ENCODE peak calls at places on chromosome 16, in ten cellular contexts. One of them, this sample, is unnamed.
A peak's percentile ranks its signal among the peaks of the same experiment; 100 is the strongest.

GRCh38 chr16:1048442-1049112 is 24.0 kb upstream of the SSTR5 start:
- DNase-seq in HCT116: no peak
- DNase-seq in AG09319: no peak
- DNase-seq in ascending aorta: no peak
- DNase-seq in AG10803: peak; percentile 21
- DNase-seq in fibroblast of villous mesenchyme: peak; percentile 24
- DNase-seq in PC-3: peak; percentile 44
- DNase-seq in CD4-positive, alpha-beta T cell: no peak
- DNase-seq in dorsolateral prefrontal cortex: peak; percentile 84
- DNase-seq in left ventricle myocardium inferior: peak; percentile 75
- DNase-seq in this sample: peak; percentile 42

GRCh38 chr16:82761858-82762257 is 135.1 kb downstream of the CDH13 start:
- DNase-seq in dorsolateral prefrontal cortex: no peak
- DNase-seq in CD4-positive, alpha-beta T cell: no peak
- DNase-seq in AG09319: no peak
- DNase-seq in fibroblast of villous mesenchyme: peak; percentile 60
- DNase-seq in left ventricle myocardium inferior: no peak
- DNase-seq in PC-3: no peak
- DNase-seq in HCT116: no peak
- DNase-seq in ascending aorta: no peak
- DNase-seq in AG10803: no peak
- DNase-seq in this sample: no peak

GRCh38 chr16:29873319-29873718 is 10.3 kb upstream of the CDIPT start:
- DNase-seq in AG10803: no peak
- DNase-seq in fibroblast of villous mesenchyme: no peak
- DNase-seq in AG09319: no peak
- DNase-seq in CD4-positive, alpha-beta T cell: no peak
- DNase-seq in PC-3: no peak
- DNase-seq in HCT116: no peak
- DNase-seq in ascending aorta: no peak
- DNase-seq in dorsolateral prefrontal cortex: no peak
- DNase-seq in left ventricle myocardium inferior: no peak
- DNase-seq in this sample: no peak

GRCh38 chr16:79071424-79071823 is 529.1 kb downstream of the MAF start:
- DNase-seq in CD4-positive, alpha-beta T cell: no peak
- DNase-seq in AG09319: no peak
- DNase-seq in fibroblast of villous mesenchyme: no peak
- DNase-seq in ascending aorta: no peak
- DNase-seq in dorsolateral prefrontal cortex: no peak
- DNase-seq in left ventricle myocardium inferior: no peak
- DNase-seq in AG10803: no peak
- DNase-seq in HCT116: no peak
- DNase-seq in PC-3: no peak
- DNase-seq in this sample: no peak

GRCh38 chr16:53915452-53916160 is 211.7 kb downstream of the FTO start:
- DNase-seq in dorsolateral prefrontal cortex: no peak
- DNase-seq in fibroblast of villous mesenchyme: no peak
- DNase-seq in CD4-positive, alpha-beta T cell: no peak
- DNase-seq in AG10803: peak; percentile 46
- DNase-seq in ascending aorta: no peak
- DNase-seq in HCT116: no peak
- DNase-seq in PC-3: no peak
- DNase-seq in left ventricle myocardium inferior: no peak
- DNase-seq in AG09319: no peak
- DNase-seq in this sample: no peak

GRCh38 chr16:14310519-14310991 is 239.4 kb downstream of the MRTFB start:
- DNase-seq in AG09319: no peak
- DNase-seq in left ventricle myocardium inferior: no peak
- DNase-seq in HCT116: no peak
- DNase-seq in ascending aorta: no peak
- DNase-seq in fibroblast of villous mesenchyme: peak; percentile 71
- DNase-seq in AG10803: peak; percentile 68
- DNase-seq in CD4-positive, alpha-beta T cell: no peak
- DNase-seq in PC-3: no peak
- DNase-seq in dorsolateral prefrontal cortex: no peak
- DNase-seq in this sample: no peak

GRCh38 chr16:61324044-61324443 is 712.2 kb downstream of the CDH8 start:
- DNase-seq in dorsolateral prefrontal cortex: no peak
- DNase-seq in fibroblast of villous mesenchyme: no peak
- DNase-seq in AG09319: no peak
- DNase-seq in CD4-positive, alpha-beta T cell: no peak
- DNase-seq in left ventricle myocardium inferior: no peak
- DNase-seq in PC-3: no peak
- DNase-seq in ascending aorta: no peak
- DNase-seq in AG10803: no peak
- DNase-seq in HCT116: no peak
- DNase-seq in this sample: no peak

GRCh38 chr16:65200857-65201256 is 79.0 kb upstream of the CDH11 start:
- DNase-seq in AG10803: peak; percentile 80
- DNase-seq in AG09319: no peak
- DNase-seq in CD4-positive, alpha-beta T cell: no peak
- DNase-seq in left ventricle myocardium inferior: no peak
- DNase-seq in HCT116: no peak
- DNase-seq in PC-3: no peak
- DNase-seq in ascending aorta: no peak
- DNase-seq in fibroblast of villous mesenchyme: peak; percentile 89
- DNase-seq in dorsolateral prefrontal cortex: no peak
- DNase-seq in this sample: no peak

GRCh38 chr16:53773150-53773846 is 69.3 kb downstream of the FTO start:
- DNase-seq in CD4-positive, alpha-beta T cell: no peak
- DNase-seq in ascending aorta: no peak
- DNase-seq in left ventricle myocardium inferior: no peak
- DNase-seq in fibroblast of villous mesenchyme: peak; percentile 89
- DNase-seq in AG09319: no peak
- DNase-seq in HCT116: no peak
- DNase-seq in PC-3: peak; percentile 74
- DNase-seq in AG10803: peak; percentile 83
- DNase-seq in dorsolateral prefrontal cortex: no peak
- DNase-seq in this sample: no peak

GRCh38 chr16:72620348-72620747 is 427.6 kb downstream of the ZFHX3 start:
- DNase-seq in fibroblast of villous mesenchyme: no peak
- DNase-seq in left ventricle myocardium inferior: no peak
- DNase-seq in dorsolateral prefrontal cortex: no peak
- DNase-seq in AG09319: no peak
- DNase-seq in AG10803: no peak
- DNase-seq in CD4-positive, alpha-beta T cell: no peak
- DNase-seq in PC-3: no peak
- DNase-seq in HCT116: no peak
- DNase-seq in ascending aorta: no peak
- DNase-seq in this sample: no peak

GRCh38 chr16:25264599-25264998 is 7.0 kb upstream of the ZKSCAN2 start:
- DNase-seq in CD4-positive, alpha-beta T cell: no peak
- DNase-seq in fibroblast of villous mesenchyme: peak; percentile 10
- DNase-seq in dorsolateral prefrontal cortex: no peak
- DNase-seq in PC-3: peak; percentile 17
- DNase-seq in AG10803: no peak
- DNase-seq in HCT116: no peak
- DNase-seq in ascending aorta: no peak
- DNase-seq in left ventricle myocardium inferior: no peak
- DNase-seq in AG09319: no peak
- DNase-seq in this sample: no peak

GRCh38 chr16:70470927-70471341 is 16.5 kb downstream of the FCSK start:
- DNase-seq in AG10803: no peak
- DNase-seq in left ventricle myocardium inferior: peak; percentile 29
- DNase-seq in PC-3: peak; percentile 12
- DNase-seq in fibroblast of villous mesenchyme: peak; percentile 39
- DNase-seq in AG09319: no peak
- DNase-seq in CD4-positive, alpha-beta T cell: no peak
- DNase-seq in ascending aorta: no peak
- DNase-seq in HCT116: no peak
- DNase-seq in dorsolateral prefrontal cortex: no peak
- DNase-seq in this sample: peak; percentile 66

GRCh38 chr16:20898938-20899502 is 1.1 kb downstream of the DCUN1D3 start:
- DNase-seq in HCT116: no peak
- DNase-seq in AG10803: peak; percentile 90
- DNase-seq in fibroblast of villous mesenchyme: peak; percentile 62
- DNase-seq in PC-3: no peak
- DNase-seq in left ventricle myocardium inferior: no peak
- DNase-seq in dorsolateral prefrontal cortex: no peak
- DNase-seq in ascending aorta: peak; percentile 57
- DNase-seq in AG09319: no peak
- DNase-seq in CD4-positive, alpha-beta T cell: no peak
- DNase-seq in this sample: no peak

GRCh38 chr16:48318630-48319029 is 66.6 kb downstream of the SIAH1 start:
- DNase-seq in dorsolateral prefrontal cortex: no peak
- DNase-seq in left ventricle myocardium inferior: no peak
- DNase-seq in AG09319: no peak
- DNase-seq in AG10803: peak; percentile 69
- DNase-seq in ascending aorta: no peak
- DNase-seq in HCT116: no peak
- DNase-seq in PC-3: no peak
- DNase-seq in fibroblast of villous mesenchyme: peak; percentile 69
- DNase-seq in CD4-positive, alpha-beta T cell: peak; percentile 34
- DNase-seq in this sample: no peak

GRCh38 chr16:63922563-63922962 is 1199.3 kb downstream of the CDH11 start:
- DNase-seq in AG09319: no peak
- DNase-seq in CD4-positive, alpha-beta T cell: no peak
- DNase-seq in dorsolateral prefrontal cortex: no peak
- DNase-seq in left ventricle myocardium inferior: no peak
- DNase-seq in fibroblast of villous mesenchyme: no peak
- DNase-seq in ascending aorta: no peak
- DNase-seq in HCT116: no peak
- DNase-seq in AG10803: peak; percentile 38
- DNase-seq in PC-3: no peak
- DNase-seq in this sample: no peak

GRCh38 chr16:47504599-47504998 is 43.5 kb downstream of the PHKB start:
- DNase-seq in HCT116: no peak
- DNase-seq in AG09319: no peak
- DNase-seq in dorsolateral prefrontal cortex: no peak
- DNase-seq in PC-3: no peak
- DNase-seq in AG10803: no peak
- DNase-seq in fibroblast of villous mesenchyme: peak; percentile 59
- DNase-seq in left ventricle myocardium inferior: no peak
- DNase-seq in CD4-positive, alpha-beta T cell: no peak
- DNase-seq in ascending aorta: no peak
- DNase-seq in this sample: no peak

GRCh38 chr16:21264226-21265036 is 13.7 kb downstream of the CRYM start:
- DNase-seq in fibroblast of villous mesenchyme: no peak
- DNase-seq in HCT116: no peak
- DNase-seq in PC-3: no peak
- DNase-seq in AG09319: no peak
- DNase-seq in CD4-positive, alpha-beta T cell: no peak
- DNase-seq in AG10803: peak; percentile 17
- DNase-seq in ascending aorta: peak; percentile 60
- DNase-seq in dorsolateral prefrontal cortex: no peak
- DNase-seq in left ventricle myocardium inferior: peak; percentile 42
- DNase-seq in this sample: no peak

GRCh38 chr16:414395-415169 is 10.9 kb upstream of the RAB11FIP3 start:
- DNase-seq in AG10803: peak; percentile 43
- DNase-seq in ascending aorta: no peak
- DNase-seq in CD4-positive, alpha-beta T cell: no peak
- DNase-seq in PC-3: no peak
- DNase-seq in fibroblast of villous mesenchyme: no peak
- DNase-seq in left ventricle myocardium inferior: no peak
- DNase-seq in AG09319: no peak
- DNase-seq in dorsolateral prefrontal cortex: no peak
- DNase-seq in HCT116: no peak
- DNase-seq in this sample: no peak

GRCh38 chr16:85054948-85055502 is 27.4 kb downstream of the KIAA0513 start:
- DNase-seq in ascending aorta: no peak
- DNase-seq in HCT116: no peak
- DNase-seq in dorsolateral prefrontal cortex: no peak
- DNase-seq in fibroblast of villous mesenchyme: no peak
- DNase-seq in AG10803: no peak
- DNase-seq in CD4-positive, alpha-beta T cell: no peak
- DNase-seq in AG09319: peak; percentile 2
- DNase-seq in left ventricle myocardium inferior: no peak
- DNase-seq in PC-3: no peak
- DNase-seq in this sample: no peak

DNA sequence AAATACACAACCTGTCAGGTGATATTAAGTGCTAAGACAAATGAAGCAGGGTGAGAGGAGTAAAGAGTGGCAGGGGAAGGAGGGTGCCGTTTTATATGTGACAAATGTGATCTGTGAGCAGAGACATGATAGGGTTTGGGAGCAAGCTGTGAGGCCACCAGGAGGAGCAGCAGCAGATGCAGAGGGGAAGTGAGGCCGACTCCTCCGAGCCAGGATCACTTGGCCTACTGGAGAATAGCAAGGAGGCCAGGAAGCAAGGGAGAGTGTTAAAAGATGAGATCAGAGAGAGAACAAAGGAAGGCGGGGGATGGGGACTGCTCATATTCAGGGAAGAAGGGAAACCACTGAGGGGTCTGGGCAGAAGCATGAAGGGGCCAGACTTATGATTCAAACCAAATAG is 129.4 kb downstream of the TANGO6 start:
- DNase-seq in left ventricle myocardium inferior: no peak
- DNase-seq in fibroblast of villous mesenchyme: peak; percentile 54
- DNase-seq in AG09319: no peak
- DNase-seq in CD4-positive, alpha-beta T cell: no peak
- DNase-seq in dorsolateral prefrontal cortex: no peak
- DNase-seq in AG10803: peak; percentile 59
- DNase-seq in ascending aorta: no peak
- DNase-seq in HCT116: no peak
- DNase-seq in PC-3: peak; percentile 51
- DNase-seq in this sample: no peak
- TF ChIP-seq CTCF in left ventricle myocardium inferior: peak; percentile 29
- TF ChIP-seq CTCF in fibroblast of villous mesenchyme: peak; percentile 48
- TF ChIP-seq CTCF in AG09319: peak; percentile 40
- TF ChIP-seq CTCF in CD4-positive, alpha-beta T cell: no peak
- TF ChIP-seq CTCF in dorsolateral prefrontal cortex: no peak
- TF ChIP-seq CTCF in AG10803: peak; percentile 60
- TF ChIP-seq CTCF in ascending aorta: no peak
- TF ChIP-seq CTCF in HCT116: peak; percentile 46
- TF ChIP-seq CTCF in PC-3: peak; percentile 55
- TF ChIP-seq CTCF in this sample: peak; percentile 18

GRCh38 chr16:56631197-56631596 is 1.3 kb upstream of the MT1M start:
- DNase-seq in ascending aorta: no peak
- DNase-seq in HCT116: no peak
- DNase-seq in PC-3: no peak
- DNase-seq in AG10803: no peak
- DNase-seq in fibroblast of villous mesenchyme: no peak
- DNase-seq in CD4-positive, alpha-beta T cell: no peak
- DNase-seq in left ventricle myocardium inferior: no peak
- DNase-seq in AG09319: no peak
- DNase-seq in dorsolateral prefrontal cortex: no peak
- DNase-seq in this sample: no peak
- TF ChIP-seq CTCF in ascending aorta: no peak
- TF ChIP-seq CTCF in HCT116: no peak
- TF ChIP-seq CTCF in PC-3: no peak
- TF ChIP-seq CTCF in AG10803: no peak
- TF ChIP-seq CTCF in fibroblast of villous mesenchyme: no peak
- TF ChIP-seq CTCF in CD4-positive, alpha-beta T cell: no peak
- TF ChIP-seq CTCF in left ventricle myocardium inferior: no peak
- TF ChIP-seq CTCF in AG09319: no peak
- TF ChIP-seq CTCF in dorsolateral prefrontal cortex: no peak
- TF ChIP-seq CTCF in this sample: no peak

GRCh38 chr16:56936491-56936890 is 4.5 kb downstream of the HERPUD1 start:
- DNase-seq in AG10803: peak; percentile 67
- DNase-seq in dorsolateral prefrontal cortex: no peak
- DNase-seq in ascending aorta: no peak
- DNase-seq in PC-3: no peak
- DNase-seq in fibroblast of villous mesenchyme: peak; percentile 47
- DNase-seq in HCT116: no peak
- DNase-seq in CD4-positive, alpha-beta T cell: no peak
- DNase-seq in AG09319: no peak
- DNase-seq in left ventricle myocardium inferior: no peak
- DNase-seq in this sample: no peak
- TF ChIP-seq CTCF in AG10803: peak; percentile 4
- TF ChIP-seq CTCF in dorsolateral prefrontal cortex: no peak
- TF ChIP-seq CTCF in ascending aorta: no peak
- TF ChIP-seq CTCF in PC-3: no peak
- TF ChIP-seq CTCF in fibroblast of villous mesenchyme: no peak
- TF ChIP-seq CTCF in HCT116: no peak
- TF ChIP-seq CTCF in CD4-positive, alpha-beta T cell: no peak
- TF ChIP-seq CTCF in AG09319: no peak
- TF ChIP-seq CTCF in left ventricle myocardium inferior: no peak
- TF ChIP-seq CTCF in this sample: no peak

GRCh38 chr16:12819126-12820117 is 15.7 kb upstream of the CPPED1 start:
- DNase-seq in PC-3: peak; percentile 63
- DNase-seq in CD4-positive, alpha-beta T cell: peak; percentile 70
- DNase-seq in AG09319: peak; percentile 15
- DNase-seq in ascending aorta: peak; percentile 71
- DNase-seq in HCT116: peak; percentile 50
- DNase-seq in fibroblast of villous mesenchyme: peak; percentile 62
- DNase-seq in left ventricle myocardium inferior: peak; percentile 59
- DNase-seq in dorsolateral prefrontal cortex: no peak
- DNase-seq in AG10803: peak; percentile 57
- DNase-seq in this sample: peak; percentile 56
- TF ChIP-seq CTCF in PC-3: peak; percentile 69
- TF ChIP-seq CTCF in CD4-positive, alpha-beta T cell: peak; percentile 81
- TF ChIP-seq CTCF in AG09319: peak; percentile 83
- TF ChIP-seq CTCF in ascending aorta: peak; percentile 47
- TF ChIP-seq CTCF in HCT116: peak; percentile 93
- TF ChIP-seq CTCF in fibroblast of villous mesenchyme: peak; percentile 96
- TF ChIP-seq CTCF in left ventricle myocardium inferior: peak; percentile 88
- TF ChIP-seq CTCF in dorsolateral prefrontal cortex: peak; percentile 71
- TF ChIP-seq CTCF in AG10803: peak; percentile 93
- TF ChIP-seq CTCF in this sample: peak; percentile 84

This sample was measured in progenitor cell of endocrine pancreas.